ENCODE peak calls at places on chromosomes 12 and 14, in seven cellular contexts. M is kidney glomerular epithelial cell; X is GM06990; Z is substantia nigra; R is HTR-8/SVneo; P is CD8-positive, alpha-beta T cell; Y is NCI-H1048. E is an unnamed sample.

GRCh38 chr12:77007476-77007875 is 57.9 kb downstream of the E2F7 start:
- DNase-seq in M (no peak), R (no peak), X (no peak), Y (no peak), P (no peak), Z (no peak), E (no peak)

GRCh38 chr14:49220492-49220891 is 365.7 kb downstream of the RPS29 start:
- DNase-seq in Z (no peak), P (no peak), Y (no peak), M (no peak), R (no peak), X (no peak), E (no peak)

GRCh38 chr14:103550451-103551337 is 11.8 kb downstream of the BAG5 start:
- DNase-seq in M (peak; percentile 52), R (no peak), P (no peak), Y (no peak), Z (no peak), X (no peak), E (no peak)

GRCh38 chr12:126342866-126343265 is 1277.6 kb downstream of the AACS start:
- DNase-seq in R (no peak), Y (no peak), P (no peak), X (no peak), M (no peak), Z (no peak), E (no peak)

GRCh38 chr14:102945346-102946130 is 23.1 kb downstream of the AMN start:
- DNase-seq in M (no peak), R (no peak), Y (no peak), P (no peak), Z (no peak), X (no peak), E (no peak)

GRCh38 chr12:49098035-49098451 is 3.4 kb upstream of the DHH start:
- DNase-seq in R (peak; percentile 53), M (no peak), Y (no peak), P (peak; percentile 71), Z (no peak), X (no peak), E (peak; percentile 66)

GRCh38 chr14:53278602-53279506 is 125.7 kb upstream of the DDHD1 start:
- DNase-seq in R (no peak), M (no peak), Z (no peak), X (no peak), Y (no peak), P (no peak), E (no peak)

GRCh38 chr14:55605793-55606192 is 25.8 kb downstream of the KTN1 start:
- DNase-seq in Z (no peak), M (peak; percentile 55), R (no peak), Y (no peak), X (no peak), P (no peak), E (no peak)

E was measured in hepatic stellate cell.